ENCODE peak calls at places on chromosomes 16 and 17, in six cellular contexts. A is H9, V is neuronal stem cell, I is H1, N is IMR-90, W is mesendoderm. H is an unnamed sample.
A peak's percentile ranks its signal among the peaks of the same experiment; 100 is the strongest.

GRCh38 chr16:57091990-57092785 is at the start of gene CPNE2:
- DNase-seq in A (peak; percentile 45), V (peak; percentile 45), I (no peak), N (peak; percentile 34), W (peak; percentile 45), H (no peak)

GRCh38 chr16:27224271-27224737 is 21.0 kb downstream of the KDM8 start:
- DNase-seq in A (no peak), V (no peak), I (no peak), N (no peak), W (no peak), H (no peak)

GRCh38 chr16:27285676-27286196 is 17.2 kb upstream of the NSMCE1 start:
- DNase-seq in A (no peak), V (no peak), I (no peak), N (no peak), W (no peak), H (no peak)

GRCh38 chr16:57401943-57402640 is 2.5 kb upstream of the CCL17 start:
- DNase-seq in A (no peak), V (no peak), I (no peak), N (no peak), W (no peak), H (no peak)

GRCh38 chr17:62750502-62751349 is 57.4 kb downstream of the MARCHF10 start:
- DNase-seq in A (peak; percentile 72), V (no peak), I (peak; percentile 15), N (peak; percentile 24), W (peak; percentile 36), H (no peak)

GRCh38 chr17:65553646-65554567 is 7.5 kb downstream of the AXIN2 start:
- DNase-seq in A (no peak), V (no peak), I (no peak), N (peak; percentile 17), W (no peak), H (no peak)

GRCh38 chr17:75876190-75876937 is 2.0 kb downstream of the TRIM47 start:
- DNase-seq in A (peak; percentile 86), V (no peak), I (no peak), N (no peak), W (peak; percentile 74), H (no peak)

GRCh38 chr17:59426031-59426430 is 94.6 kb downstream of the YPEL2 start:
- DNase-seq in A (no peak), V (no peak), I (no peak), N (no peak), W (peak; percentile 18), H (no peak)

GRCh38 chr16:88782454-88783390 is 2.3 kb downstream of the PIEZO1 start:
- DNase-seq in A (no peak), V (no peak), I (no peak), N (peak; percentile 84), W (no peak), H (no peak)

GRCh38 chr16:88784856-88785105 is 239 bp downstream of the PIEZO1 start:
- DNase-seq in A (no peak), V (no peak), I (no peak), N (no peak), W (no peak), H (no peak)

GRCh38 chr16:88785106-88785924 is at the start of gene PIEZO1:
- DNase-seq in A (no peak), V (no peak), I (no peak), N (peak; percentile 52), W (peak; percentile 46), H (peak; percentile 66)

GRCh38 chr16:88784074-88784855 is 755 bp downstream of the PIEZO1 start:
- DNase-seq in A (peak; percentile 64), V (no peak), I (no peak), N (peak; percentile 72), W (peak; percentile 87), H (peak; percentile 78)

GRCh38 chr16:88783391-88784073 is 1.5 kb downstream of the PIEZO1 start:
- DNase-seq in A (no peak), V (no peak), I (no peak), N (peak; percentile 33), W (no peak), H (no peak)
- H4K8ac ChIP-seq in A (no peak overlapping the region), V (no peak overlapping the region), I (no peak overlapping the region), N (peak overlapping the region; percentile 78), W (no peak overlapping the region), H (peak overlapping the region; percentile 45)

GRCh38 chr17:29707212-29707571 is 84.5 kb upstream of the CORO6 start:
- DNase-seq in A (no peak), V (no peak), I (no peak), N (no peak), W (no peak), H (peak; percentile 46)

GRCh38 chr17:29712677-29713076 is 90.0 kb upstream of the CORO6 start:
- DNase-seq in A (no peak), V (no peak), I (no peak), N (no peak), W (no peak), H (peak; percentile 22)

GRCh38 chr17:29710891-29711418 is 88.2 kb upstream of the CORO6 start:
- DNase-seq in A (no peak), V (no peak), I (no peak), N (peak; percentile 56), W (peak; percentile 65), H (peak; percentile 100)

GRCh38 chr17:29711588-29712385 is 89.1 kb upstream of the CORO6 start:
- DNase-seq in A (no peak), V (no peak), I (no peak), N (no peak), W (no peak), H (peak; percentile 76)

DNA sequence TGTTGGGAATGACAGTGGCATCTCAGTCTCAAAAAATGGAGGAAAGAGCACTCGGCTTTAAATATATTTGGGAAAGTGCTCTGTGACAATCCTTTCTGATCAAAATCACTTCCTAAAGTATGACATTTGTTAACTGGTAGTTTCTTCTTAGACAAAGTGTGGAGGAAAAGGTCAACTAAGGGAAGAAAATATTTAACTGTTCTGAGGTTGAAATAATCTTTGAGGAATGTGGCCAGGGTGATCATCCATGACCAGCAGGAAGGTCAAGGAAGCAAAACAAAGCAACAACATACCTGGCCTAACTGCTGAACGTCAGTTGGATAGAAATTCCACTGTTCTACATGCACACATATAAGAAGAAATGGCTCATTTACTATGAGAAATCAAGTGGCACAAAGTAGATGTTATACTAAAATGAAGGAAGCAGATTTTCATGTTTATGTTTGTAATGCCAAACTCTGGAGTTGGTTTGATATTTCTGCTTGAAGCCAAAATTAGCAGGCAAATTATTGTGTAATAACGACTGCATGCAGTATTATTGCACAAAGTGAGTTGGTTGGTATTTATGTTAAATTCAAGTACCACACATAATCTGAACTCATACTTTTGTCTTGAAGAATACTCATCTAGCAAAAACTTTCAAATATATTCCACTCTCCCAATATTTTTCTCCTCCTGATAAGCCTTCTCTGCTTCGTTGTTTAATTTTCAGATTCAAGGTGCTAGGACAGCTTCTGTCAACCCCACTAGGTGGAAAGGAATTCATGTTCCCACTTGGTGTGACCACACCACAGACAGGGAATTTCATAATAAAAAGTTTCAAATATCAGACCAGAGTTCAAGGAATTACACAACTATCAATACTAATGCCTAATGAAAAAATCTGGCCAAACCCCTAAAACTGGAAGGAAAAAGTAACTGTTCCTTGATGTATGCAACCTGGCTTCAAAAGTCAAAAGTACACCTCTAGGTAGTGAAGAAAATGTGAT is 87.4 kb upstream of the CORO6 start:
- DNase-seq in A (no peak), V (no peak), I (no peak), N (peak; percentile 52), W (no peak), H (peak; percentile 63)
- H2AK5ac ChIP-seq in A (no peak overlapping the region), V (no peak overlapping the region), I (no peak overlapping the region), N (no peak overlapping the region), W (no peak overlapping the region), H (no peak overlapping the region)

DNA sequence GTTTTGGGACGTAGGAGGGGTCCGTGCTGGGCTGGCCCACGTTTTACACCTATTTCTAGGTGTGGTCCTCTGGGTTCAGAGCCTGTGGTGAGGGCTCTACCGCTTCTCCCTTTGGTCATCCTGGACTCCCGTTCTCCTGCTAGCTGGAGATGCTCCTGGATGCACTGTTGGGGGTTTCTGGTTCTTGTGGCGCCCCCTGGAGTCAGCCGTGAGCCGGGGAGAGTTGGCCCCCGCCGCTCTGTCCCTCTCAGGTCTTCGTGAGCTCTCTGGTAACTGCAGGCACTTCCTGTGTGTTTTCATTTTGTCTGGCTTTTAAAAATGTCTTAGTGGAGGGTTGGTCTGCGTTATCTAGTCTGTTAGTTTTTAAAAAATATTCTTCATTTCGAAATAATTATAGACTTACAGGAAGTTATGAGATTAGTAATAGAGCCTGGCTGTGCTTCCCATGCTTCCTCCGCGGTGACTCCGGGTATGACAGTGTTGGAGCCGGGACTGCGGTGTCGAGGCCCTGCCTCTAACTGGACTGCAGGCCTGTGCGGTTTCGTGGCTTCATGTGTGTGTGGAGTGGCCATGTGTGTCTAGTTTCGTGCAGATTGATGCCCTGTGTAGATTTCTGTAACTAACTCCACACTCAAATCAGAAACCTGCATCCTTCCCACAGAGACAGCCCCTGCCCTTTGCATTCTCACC is 78.0 kb upstream of the ZNF750 start:
- DNase-seq in A (peak; percentile 69), V (no peak), I (no peak), N (peak; percentile 23), W (peak; percentile 59), H (no peak)
- H4K8ac ChIP-seq in A (no peak overlapping the region), V (no peak overlapping the region), I (no peak overlapping the region), N (no peak overlapping the region), W (no peak overlapping the region), H (no peak overlapping the region)

GRCh38 chr17:45339646-45340605 is 23.1 kb upstream of the MAP3K14 start:
- DNase-seq in A (peak; percentile 23), V (no peak), I (no peak), N (no peak), W (no peak), H (no peak)

GRCh38 chr17:45345246-45345553 is 28.4 kb upstream of the MAP3K14 start:
- DNase-seq in A (peak; percentile 15), V (no peak), I (no peak), N (no peak), W (no peak), H (no peak)

GRCh38 chr17:45341389-45342158 is 24.8 kb upstream of the MAP3K14 start:
- DNase-seq in A (peak; percentile 98), V (peak; percentile 41), I (no peak), N (peak; percentile 85), W (peak; percentile 97), H (peak; percentile 51)

GRCh38 chr17:45342871-45343526 is 26.2 kb upstream of the MAP3K14 start:
- DNase-seq in A (peak; percentile 32), V (no peak), I (no peak), N (no peak), W (no peak), H (no peak)

GRCh38 chr17:45342306-45342705 is 25.5 kb upstream of the MAP3K14 start:
- DNase-seq in A (no peak), V (no peak), I (no peak), N (no peak), W (no peak), H (no peak)
- H2AK5ac ChIP-seq in A (no peak overlapping the region), V (peak overlapping the region; percentile 47), I (no peak overlapping the region), N (peak overlapping the region; percentile 81), W (no peak overlapping the region), H (no peak overlapping the region)

DNA sequence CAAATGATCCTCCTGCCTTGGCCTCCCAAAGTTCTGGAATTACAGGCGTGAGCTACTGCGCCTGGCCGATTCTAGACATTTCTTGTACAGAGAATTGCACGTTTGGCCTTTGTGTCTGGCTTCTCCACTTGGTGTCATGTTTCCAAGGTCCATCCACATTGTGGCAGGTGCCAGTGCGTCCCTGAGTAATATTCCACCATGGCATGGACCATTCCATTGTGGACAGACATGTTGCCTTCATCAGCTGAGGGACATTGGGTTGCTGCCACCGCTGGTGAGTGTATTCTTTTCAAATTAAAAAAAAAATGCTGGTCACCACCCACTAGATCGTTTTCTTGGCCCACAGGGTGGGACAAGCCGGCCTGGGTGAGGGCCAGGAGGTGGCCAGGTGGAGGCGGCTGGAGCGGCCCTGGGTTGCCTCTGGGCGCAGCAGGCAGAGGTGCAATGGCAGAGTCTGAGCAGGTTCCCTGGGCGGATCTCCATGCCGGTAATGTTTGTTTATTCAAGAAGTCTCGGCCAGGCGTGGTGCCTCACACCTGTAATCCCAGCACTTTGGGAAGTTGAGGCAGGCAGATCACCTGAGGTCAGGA is 274.1 kb downstream of the SEC14L1 start:
- DNase-seq in A (no peak), V (no peak), I (no peak), N (no peak), W (no peak), H (no peak)
- H4K8ac ChIP-seq in A (no peak overlapping the region), V (no peak overlapping the region), I (no peak overlapping the region), N (no peak overlapping the region), W (no peak overlapping the region), H (no peak overlapping the region)

H was measured in trophoblast cell.